ENCODE peak calls at places on chromosomes 6 and 20, in four cellular contexts. U is neuronal stem cell, B is mesendoderm, I is trophoblast cell. J is an unnamed sample.
A peak's percentile ranks its signal among the peaks of the same experiment; 100 is the strongest.

GRCh38 chr6:170207586-170207985 is 83.3 kb downstream of the DLL1 start:
- DNase-seq in U (no peak), I (no peak), B (no peak), J (no peak)

GRCh38 chr6:144462058-144462457 is 176.9 kb downstream of the UTRN start:
- DNase-seq in U (no peak), B (no peak), I (no peak), J (no peak)

GRCh38 chr6:138036111-138036510 is 71.1 kb downstream of the PERP start:
- DNase-seq in B (peak; percentile 21), I (peak; percentile 17), U (no peak), J (no peak)

GRCh38 chr6:149906405-149906804 is 8.5 kb upstream of the RAET1E start:
- DNase-seq in I (no peak), B (no peak), U (no peak), J (no peak)

GRCh38 chr20:8388146-8388545 is 256.1 kb downstream of the PLCB1 start:
- DNase-seq in U (no peak), I (no peak), B (no peak), J (peak; percentile 73)

GRCh38 chr6:131828946-131829345 is 21.1 kb downstream of the ENPP1 start:
- DNase-seq in I (no peak), B (no peak), U (no peak), J (no peak)

GRCh38 chr6:117480651-117481050 is 1.8 kb upstream of the DCBLD1 start:
- DNase-seq in I (no peak), B (no peak), U (no peak), J (no peak)

GRCh38 chr6:73954843-73955242 is 258.8 kb downstream of the CD109 start:
- DNase-seq in I (no peak), U (no peak), B (no peak), J (no peak)

GRCh38 chr6:142531727-142532126 is 229.9 kb downstream of the ADGRG6 start:
- DNase-seq in B (peak; percentile 72), I (peak; percentile 31), U (no peak), J (no peak)

GRCh38 chr6:155418017-155418749 is 37.5 kb downstream of the NOX3 start:
- DNase-seq in U (no peak), I (peak; percentile 36), B (no peak), J (peak; percentile 65)

GRCh38 chr6:26240981-26241770 is 123.8 kb upstream of the BTN3A2 start:
- DNase-seq in U (no peak), B (peak; percentile 80), I (no peak), J (peak; percentile 87)

GRCh38 chr6:137661601-137662000 is 167.4 kb upstream of the OLIG3 start:
- DNase-seq in U (no peak), I (peak; percentile 40), B (peak; percentile 55), J (peak; percentile 26)

GRCh38 chr20:16747291-16747811 is 807 bp upstream of the OTOR start:
- DNase-seq in B (peak; percentile 34), U (no peak), I (no peak), J (no peak)

GRCh38 chr6:155158044-155158843 is 105.6 kb upstream of the CLDN20 start:
- DNase-seq in U (no peak), I (no peak), B (no peak), J (peak; percentile 13)

GRCh38 chr20:56693217-56693616 is 64.1 kb downstream of the TFAP2C start:
- DNase-seq in U (no peak), I (no peak), B (no peak), J (no peak)

GRCh38 chr6:3081965-3082364 is 13.7 kb downstream of the RIPK1 start:
- DNase-seq in I (peak; percentile 17), U (peak; percentile 42), B (peak; percentile 17), J (no peak)

GRCh38 chr6:134437376-134437775 is 119.5 kb upstream of the SGK1 start:
- DNase-seq in I (peak; percentile 37), U (no peak), B (no peak), J (peak; percentile 75)

GRCh38 chr20:48774696-48775095 is 53.1 kb downstream of the PREX1 start:
- DNase-seq in U (no peak), B (no peak), I (no peak), J (no peak)

GRCh38 chr20:63408684-63409046 is 47.5 kb upstream of the CHRNA4 start:
- DNase-seq in B (no peak), I (no peak), U (no peak), J (no peak)

GRCh38 chr20:63406011-63406410 is 44.9 kb upstream of the CHRNA4 start:
- DNase-seq in U (no peak), I (no peak), B (no peak), J (no peak)

GRCh38 chr20:63407928-63408683 is 47.0 kb upstream of the CHRNA4 start:
- DNase-seq in B (no peak), I (no peak), U (no peak), J (no peak)

GRCh38 chr20:63405102-63405730 is 44.1 kb upstream of the CHRNA4 start:
- DNase-seq in I (no peak), B (no peak), U (no peak), J (no peak)

GRCh38 chr20:63406617-63407245 is 45.6 kb upstream of the CHRNA4 start:
- DNase-seq in I (no peak), B (no peak), U (no peak), J (no peak)
- H2AK5ac ChIP-seq in I (no peak overlapping the region), B (no peak overlapping the region), U (no peak overlapping the region), J (no peak overlapping the region)

GRCh38 chr20:23415958-23416583 is 5.2 kb downstream of the NAPB start:
- DNase-seq in I (no peak), B (peak; percentile 6), U (no peak), J (no peak)

GRCh38 chr20:23419657-23419994 is 1.7 kb downstream of the NAPB start:
- DNase-seq in U (no peak), I (no peak), B (no peak), J (no peak)

GRCh38 chr20:23417861-23418260 is 3.4 kb downstream of the NAPB start:
- DNase-seq in B (no peak), I (peak; percentile 29), U (no peak), J (no peak)

GRCh38 chr20:23420943-23421925 is at the start of gene NAPB:
- DNase-seq in I (peak; percentile 96), B (peak; percentile 97), U (peak; percentile 90), J (peak; percentile 88)

GRCh38 chr20:23419995-23420901 is 1.0 kb downstream of the NAPB start:
- DNase-seq in U (peak; percentile 1), I (peak; percentile 85), B (peak; percentile 34), J (peak; percentile 70)
- H3K4ac ChIP-seq in U (no peak overlapping the region), I (peak overlapping the region; percentile 96), B (peak overlapping the region; percentile 43), J (no peak overlapping the region)

DNA sequence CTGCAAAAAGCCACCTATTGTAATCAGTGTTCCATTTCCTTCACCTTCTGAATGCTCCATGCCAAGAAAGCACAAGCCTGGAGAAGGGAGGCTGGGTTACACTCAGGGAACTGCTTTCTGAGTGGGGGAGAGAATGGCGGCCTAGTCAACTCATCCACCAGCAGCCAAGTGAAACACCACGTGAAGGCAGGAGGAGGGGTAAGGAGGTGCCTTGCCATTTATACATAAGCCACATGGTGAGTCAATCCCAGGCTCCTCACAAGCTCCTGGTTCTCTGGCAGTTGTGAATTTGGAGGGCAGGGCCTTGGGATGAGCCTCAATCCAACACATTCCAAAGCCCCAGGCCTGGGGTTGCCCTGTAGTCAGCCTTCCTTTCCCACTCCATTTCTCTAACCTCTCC is 149.4 kb downstream of the CD24 start:
- DNase-seq in U (no peak), I (no peak), B (peak; percentile 30), J (no peak)
- H2AK5ac ChIP-seq in U (no peak overlapping the region), I (peak overlapping the region; percentile 57), B (no peak overlapping the region), J (no peak overlapping the region)

GRCh38 chr6:158020272-158020711 is 38.6 kb downstream of the SYNJ2 start:
- DNase-seq in B (no peak), U (no peak), I (no peak), J (no peak)

GRCh38 chr6:158021814-158022748 is 40.4 kb downstream of the SYNJ2 start:
- DNase-seq in B (no peak), U (no peak), I (no peak), J (no peak)

GRCh38 chr6:158020811-158021210 is 39.1 kb downstream of the SYNJ2 start:
- DNase-seq in I (no peak), B (no peak), U (no peak), J (no peak)

GRCh38 chr6:158022749-158023596 is 41.3 kb downstream of the SYNJ2 start:
- DNase-seq in U (no peak), B (no peak), I (peak; percentile 15), J (no peak)

DNA sequence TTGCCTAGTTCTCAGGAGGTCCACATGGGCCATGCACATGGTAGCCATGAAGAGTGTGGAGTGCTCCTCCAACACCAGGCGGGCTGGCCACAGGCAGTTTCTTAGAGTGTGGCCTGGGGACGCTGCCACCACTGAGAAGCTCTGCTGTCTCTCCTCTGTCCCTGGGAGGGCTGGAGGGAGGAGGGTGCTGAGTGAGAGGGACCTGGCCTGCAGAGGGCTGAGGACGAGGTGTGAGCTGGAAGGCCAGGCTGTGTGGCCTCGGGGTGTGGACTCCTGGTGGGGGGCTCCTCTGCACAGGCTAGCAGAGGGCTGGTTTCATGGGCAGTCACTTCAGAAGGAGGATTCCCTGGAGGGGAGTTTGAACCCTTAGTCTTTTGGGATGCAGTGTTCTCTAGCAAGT is 39.7 kb downstream of the SYNJ2 start:
- DNase-seq in U (no peak), B (no peak), I (no peak), J (no peak)
- H3K4ac ChIP-seq in U (no peak overlapping the region), B (no peak overlapping the region), I (peak overlapping the region; percentile 1), J (peak overlapping the region; percentile 31)

GRCh38 chr20:9417665-9418064 is 96.7 kb upstream of the LAMP5 start:
- DNase-seq in I (no peak), B (no peak), U (no peak), J (peak; percentile 83)
- H2AK5ac ChIP-seq in I (no peak overlapping the region), B (no peak overlapping the region), U (no peak overlapping the region), J (no peak overlapping the region)

GRCh38 chr6:163263998-163264661 is 150.4 kb upstream of the QKI start:
- DNase-seq in I (no peak), U (no peak), B (peak; percentile 22), J (no peak)
- H3K4ac ChIP-seq in I (no peak overlapping the region), U (no peak overlapping the region), B (no peak overlapping the region), J (no peak overlapping the region)

GRCh38 chr6:89311853-89312531 is 3.1 kb downstream of the GABRR2 start:
- DNase-seq in B (peak; percentile 90), U (peak; percentile 73), I (peak; percentile 22), J (peak; percentile 54)
- H2AK5ac ChIP-seq in B (no peak overlapping the region), U (no peak overlapping the region), I (no peak overlapping the region), J (peak overlapping the region; percentile 71)